ENCODE peak calls at places on chromosome 15, in ten cellular contexts. One of them, this sample, is unnamed.

GRCh38 chr15:101065570-101066221 is 146.5 kb downstream of the LRRK1 start:
- DNase-seq in brain pericyte: no peak
- DNase-seq in RKO: no peak
- DNase-seq in lung: no peak
- DNase-seq in hippocampal formation: no peak
- DNase-seq in LoVo: no peak
- DNase-seq in stimulated activated CD4-positive, alpha-beta T cell treated with anti-CD3 and anti-CD28 coated beads, TNF-alpha, amount 100 ng/mL, for 24 hours: no peak
- DNase-seq in cardiac muscle cell: no peak
- DNase-seq in NCI-H2171: no peak
- DNase-seq in ELR: no peak
- DNase-seq in this sample: no peak

GRCh38 chr15:26615188-26615926 is 157.5 kb downstream of the GABRB3 start:
- DNase-seq in hippocampal formation: no peak
- DNase-seq in LoVo: no peak
- DNase-seq in ELR: no peak
- DNase-seq in lung: no peak
- DNase-seq in NCI-H2171: no peak
- DNase-seq in RKO: no peak
- DNase-seq in cardiac muscle cell: no peak
- DNase-seq in stimulated activated CD4-positive, alpha-beta T cell treated with anti-CD3 and anti-CD28 coated beads, TNF-alpha, amount 100 ng/mL, for 24 hours: no peak
- DNase-seq in brain pericyte: no peak
- DNase-seq in this sample: no peak

GRCh38 chr15:95017950-95018349 is 786.6 kb downstream of the MCTP2 start:
- DNase-seq in RKO: no peak
- DNase-seq in lung: no peak
- DNase-seq in stimulated activated CD4-positive, alpha-beta T cell treated with anti-CD3 and anti-CD28 coated beads, TNF-alpha, amount 100 ng/mL, for 24 hours: no peak
- DNase-seq in hippocampal formation: no peak
- DNase-seq in brain pericyte: no peak
- DNase-seq in cardiac muscle cell: peak; percentile 57
- DNase-seq in ELR: no peak
- DNase-seq in LoVo: peak; percentile 23
- DNase-seq in NCI-H2171: no peak
- DNase-seq in this sample: no peak

GRCh38 chr15:87986786-87987185 is 269.8 kb downstream of the NTRK3 start:
- DNase-seq in lung: no peak
- DNase-seq in brain pericyte: no peak
- DNase-seq in NCI-H2171: no peak
- DNase-seq in hippocampal formation: no peak
- DNase-seq in ELR: no peak
- DNase-seq in cardiac muscle cell: no peak
- DNase-seq in RKO: no peak
- DNase-seq in LoVo: no peak
- DNase-seq in stimulated activated CD4-positive, alpha-beta T cell treated with anti-CD3 and anti-CD28 coated beads, TNF-alpha, amount 100 ng/mL, for 24 hours: no peak
- DNase-seq in this sample: no peak

GRCh38 chr15:46280753-46281521 is 646.1 kb downstream of the SQOR start:
- DNase-seq in lung: no peak
- DNase-seq in NCI-H2171: no peak
- DNase-seq in ELR: peak; percentile 1
- DNase-seq in RKO: peak; percentile 37
- DNase-seq in stimulated activated CD4-positive, alpha-beta T cell treated with anti-CD3 and anti-CD28 coated beads, TNF-alpha, amount 100 ng/mL, for 24 hours: no peak
- DNase-seq in LoVo: peak; percentile 4
- DNase-seq in cardiac muscle cell: peak; percentile 42
- DNase-seq in hippocampal formation: no peak
- DNase-seq in brain pericyte: no peak
- DNase-seq in this sample: peak; percentile 13

GRCh38 chr15:33309602-33310276 is 1.0 kb upstream of the RYR3 start:
- DNase-seq in brain pericyte: no peak
- DNase-seq in lung: no peak
- DNase-seq in cardiac muscle cell: peak; percentile 63
- DNase-seq in RKO: no peak
- DNase-seq in LoVo: no peak
- DNase-seq in NCI-H2171: no peak
- DNase-seq in ELR: peak; percentile 10
- DNase-seq in hippocampal formation: peak; percentile 16
- DNase-seq in stimulated activated CD4-positive, alpha-beta T cell treated with anti-CD3 and anti-CD28 coated beads, TNF-alpha, amount 100 ng/mL, for 24 hours: no peak
- DNase-seq in this sample: peak; percentile 14

GRCh38 chr15:100221461-100222348 is 120.1 kb downstream of the ADAMTS17 start:
- DNase-seq in stimulated activated CD4-positive, alpha-beta T cell treated with anti-CD3 and anti-CD28 coated beads, TNF-alpha, amount 100 ng/mL, for 24 hours: no peak
- DNase-seq in NCI-H2171: no peak
- DNase-seq in RKO: no peak
- DNase-seq in cardiac muscle cell: no peak
- DNase-seq in lung: no peak
- DNase-seq in hippocampal formation: no peak
- DNase-seq in brain pericyte: no peak
- DNase-seq in ELR: no peak
- DNase-seq in LoVo: no peak
- DNase-seq in this sample: no peak

GRCh38 chr15:34188711-34189110 is 21.2 kb downstream of the KATNBL1 start:
- DNase-seq in NCI-H2171: no peak
- DNase-seq in ELR: no peak
- DNase-seq in stimulated activated CD4-positive, alpha-beta T cell treated with anti-CD3 and anti-CD28 coated beads, TNF-alpha, amount 100 ng/mL, for 24 hours: no peak
- DNase-seq in lung: no peak
- DNase-seq in cardiac muscle cell: no peak
- DNase-seq in brain pericyte: no peak
- DNase-seq in RKO: no peak
- DNase-seq in hippocampal formation: no peak
- DNase-seq in LoVo: no peak
- DNase-seq in this sample: no peak